ENCODE peak calls at places on chromosomes 7 and 10, in ten cellular contexts. P, J, Y, A, I, R, C, U, W and N are unnamed samples.

GRCh38 chr10:23201837-23202236 is 9.7 kb downstream of the PTF1A start:
- DNase-seq in I (no peak), U (no peak), W (no peak), J (no peak), C (no peak), R (no peak), A (no peak), P (no peak), Y (no peak), N (no peak)

GRCh38 chr7:56570968-56571367 is 454.8 kb upstream of the NUPR2 start:
- DNase-seq in W (no peak), I (no peak), R (no peak), Y (no peak), J (no peak), C (no peak), P (no peak), U (no peak), A (no peak), N (no peak)

GRCh38 chr7:45702751-45703150 is 128.6 kb downstream of the ADCY1 start:
- DNase-seq in U (no peak), Y (no peak), I (no peak), W (no peak), C (no peak), R (no peak), P (no peak), J (no peak), A (no peak), N (no peak)

GRCh38 chr10:59706851-59707797 is 2.5 kb downstream of the SLC16A9 start:
- DNase-seq in C (no peak), I (no peak), P (no peak), A (no peak), J (no peak), U (no peak), Y (no peak), R (no peak), W (no peak), N (no peak)

GRCh38 chr7:155979994-155980393 is 167.7 kb upstream of the SHH start:
- DNase-seq in I (no peak), W (no peak), P (no peak), Y (no peak), C (no peak), J (no peak), A (no peak), U (no peak), R (no peak), N (no peak)

GRCh38 chr7:7257899-7258692 is 75.8 kb downstream of the C1GALT1 start:
- DNase-seq in R (no peak), A (no peak), Y (no peak), W (no peak), U (no peak), I (no peak), J (no peak), C (no peak), P (no peak), N (no peak)

GRCh38 chr10:25867321-25867720 is 66.7 kb upstream of the MYO3A start:
- DNase-seq in A (no peak), J (peak; percentile 69), P (no peak), U (no peak), Y (peak; percentile 63), I (no peak), R (no peak), C (no peak), W (peak; percentile 38), N (no peak)

GRCh38 chr7:110839866-110840265 is 251.1 kb upstream of the LRRN3 start:
- DNase-seq in Y (peak; percentile 74), P (no peak), U (no peak), R (no peak), A (no peak), I (peak; percentile 12), J (peak; percentile 74), W (peak; percentile 78), C (peak; percentile 22), N (peak; percentile 30)

GRCh38 chr7:50206521-50207250 is 97.8 kb upstream of the IKZF1 start:
- DNase-seq in C (no peak), P (no peak), U (no peak), J (no peak), Y (no peak), W (no peak), A (no peak), R (peak; percentile 45), I (no peak), N (no peak)

GRCh38 chr10:59851864-59852263 is 54.5 kb downstream of the CCDC6 start:
- DNase-seq in U (no peak), W (no peak), Y (no peak), J (no peak), P (no peak), C (no peak), A (no peak), I (no peak), R (no peak), N (no peak)

GRCh38 chr7:30723776-30724175 is 28.2 kb upstream of the INMT start:
- DNase-seq in I (no peak), Y (no peak), C (no peak), U (no peak), W (no peak), J (no peak), R (no peak), A (no peak), P (no peak), N (no peak)

GRCh38 chr7:45927724-45928123 is 6.7 kb upstream of the IGFBP3 start:
- DNase-seq in R (no peak), A (no peak), P (no peak), J (no peak), C (no peak), U (no peak), I (no peak), W (no peak), Y (no peak), N (no peak)

GRCh38 chr7:37986780-37987380 is 66.4 kb downstream of the EPDR1 start:
- DNase-seq in Y (no peak), U (no peak), A (no peak), R (no peak), P (no peak), J (no peak), W (no peak), I (no peak), C (no peak), N (no peak)

GRCh38 chr7:54339074-54339473 is 203.1 kb upstream of the VSTM2A start:
- DNase-seq in Y (peak; percentile 14), U (no peak), R (no peak), P (no peak), C (peak; percentile 26), I (peak; percentile 11), J (peak; percentile 10), W (peak; percentile 10), A (no peak), N (no peak)

GRCh38 chr7:143975617-143976016 is 21.0 kb downstream of the OR2F1 start:
- DNase-seq in Y (no peak), W (no peak), J (peak; percentile 12), I (no peak), U (no peak), C (no peak), R (no peak), A (no peak), P (no peak), N (no peak)

GRCh38 chr7:106717254-106717996 is 56.5 kb upstream of the CCDC71L start:
- DNase-seq in A (no peak), J (no peak), R (no peak), Y (peak; percentile 23), C (no peak), U (no peak), I (no peak), W (peak; percentile 17), P (no peak), N (no peak)

GRCh38 chr7:44767134-44767911 is 18.7 kb downstream of the ZMIZ2 start:
- DNase-seq in P (no peak), A (no peak), Y (no peak), U (no peak), W (no peak), J (no peak), I (no peak), R (no peak), C (no peak), N (no peak)

GRCh38 chr7:30923774-30924413 is 12.2 kb downstream of the AQP1 start:
- DNase-seq in J (no peak), P (no peak), I (peak; percentile 8), A (no peak), R (no peak), Y (no peak), C (no peak), W (no peak), U (no peak), N (no peak)

GRCh38 chr10:33413093-33413442 is 78.6 kb upstream of the NRP1 start:
- DNase-seq in J (no peak), C (no peak), P (no peak), A (no peak), W (no peak), R (no peak), U (no peak), I (no peak), Y (no peak), N (no peak)

GRCh38 chr7:43648725-43649406 is 66.0 kb downstream of the STK17A start:
- DNase-seq in U (no peak), A (no peak), Y (peak; percentile 65), I (peak; percentile 44), R (peak; percentile 57), J (peak; percentile 74), C (no peak), W (peak; percentile 80), P (peak; percentile 43), N (no peak)

GRCh38 chr10:120897343-120897742 is 46.2 kb downstream of the WDR11 start:
- DNase-seq in W (peak; percentile 2), J (peak; percentile 38), U (no peak), R (no peak), A (no peak), P (no peak), C (no peak), I (no peak), Y (peak; percentile 17), N (no peak)

GRCh38 chr10:84540617-84541288 is 212.4 kb downstream of the CCSER2 start:
- DNase-seq in C (peak; percentile 40), U (peak; percentile 76), W (peak; percentile 56), A (peak; percentile 87), I (peak; percentile 49), P (peak; percentile 92), R (peak; percentile 9), J (peak; percentile 68), Y (peak; percentile 62), N (no peak)

GRCh38 chr10:120052964-120053363 is 160.4 kb downstream of the SEC23IP start:
- DNase-seq in J (no peak), P (no peak), I (no peak), W (no peak), R (no peak), A (no peak), Y (no peak), U (no peak), C (no peak), N (no peak)

GRCh38 chr10:62048919-62049636 is 147.6 kb downstream of the ARID5B start:
- DNase-seq in Y (peak; percentile 98), J (peak; percentile 98), R (peak; percentile 16), U (peak; percentile 74), P (peak; percentile 89), A (peak; percentile 86), I (peak; percentile 84), W (peak; percentile 99), C (peak; percentile 87), N (peak; percentile 83)

GRCh38 chr7:41640487-41640886 is 62.4 kb downstream of the INHBA start:
- DNase-seq in P (peak; percentile 3), C (no peak), I (no peak), J (no peak), U (no peak), R (no peak), Y (no peak), A (no peak), W (no peak), N (no peak)

GRCh38 chr7:149126662-149127321 is 668 bp upstream of the ZNF425 start:
- DNase-seq in A (peak; percentile 68), C (peak; percentile 60), J (no peak), P (peak; percentile 74), Y (peak; percentile 26), U (peak; percentile 60), I (peak; percentile 33), W (peak; percentile 11), R (no peak), N (no peak)

GRCh38 chr7:23469150-23469960 is 936 bp downstream of the IGF2BP3 start:
- DNase-seq in Y (no peak), C (no peak), U (no peak), R (no peak), A (no peak), I (no peak), P (peak; percentile 23), W (no peak), J (peak; percentile 35), N (no peak)

GRCh38 chr7:155764432-155764798 is 47.8 kb downstream of the SHH start:
- DNase-seq in W (no peak), C (peak; percentile 35), I (no peak), U (no peak), A (no peak), R (no peak), P (no peak), J (no peak), Y (no peak), N (no peak)